ENCODE peak calls at places on chromosomes 6 and 20, in five cellular contexts. R, J, W, T and P are unnamed samples.

GRCh38 chr20:52832151-52832550 is 140.0 kb upstream of the TSHZ2 start:
- DNase-seq in J (no peak), R (no peak), T (no peak), W (no peak), P (no peak)

GRCh38 chr6:89566930-89567634 is 71.5 kb downstream of the LYRM2 start:
- DNase-seq in W (no peak), J (no peak), T (no peak), R (no peak), P (no peak)

GRCh38 chr6:11251553-11252358 is 19.3 kb upstream of the NEDD9 start:
- DNase-seq in T (peak; percentile 81), J (peak; percentile 47), W (peak; percentile 92), R (no peak), P (peak; percentile 55)

GRCh38 chr20:9241721-9242427 is 173.0 kb downstream of the PLCB4 start:
- DNase-seq in R (no peak), T (no peak), J (no peak), W (no peak), P (peak; percentile 13)

GRCh38 chr20:43409041-43409913 is 48.4 kb upstream of the SRSF6 start:
- DNase-seq in W (peak; percentile 38), J (peak; percentile 39), R (no peak), T (no peak), P (no peak)

GRCh38 chr20:41526327-41526726 is 91.8 kb downstream of the CHD6 start:
- DNase-seq in R (no peak), W (no peak), T (no peak), J (no peak), P (no peak)

GRCh38 chr20:58019850-58020625 is 208.4 kb downstream of the ANKRD60 start:
- DNase-seq in T (peak; percentile 4), J (no peak), W (no peak), R (no peak), P (no peak)

GRCh38 chr6:31834704-31835375 is 7.3 kb downstream of the HSPA1B start:
- DNase-seq in W (peak; percentile 83), J (peak; percentile 87), R (peak; percentile 82), T (peak; percentile 74), P (peak; percentile 69)

GRCh38 chr20:15654208-15654649 is 919.0 kb downstream of the KIF16B start:
- DNase-seq in R (no peak), J (peak; percentile 24), T (peak; percentile 46), W (peak; percentile 63), P (peak; percentile 39)

GRCh38 chr6:4225207-4225872 is 90.0 kb upstream of the ECI2 start:
- DNase-seq in R (no peak), W (no peak), J (no peak), T (no peak), P (no peak)

GRCh38 chr20:63740070-63740500 is 509 bp downstream of the SLC2A4RG start:
- DNase-seq in W (peak; percentile 15), T (peak; percentile 29), R (no peak), J (peak; percentile 87), P (peak; percentile 33)

GRCh38 chr20:10388571-10388970 is 45.5 kb downstream of the MKKS start:
- DNase-seq in T (no peak), R (no peak), J (no peak), W (no peak), P (no peak)

GRCh38 chr20:35704514-35705261 is 5.5 kb downstream of the ROMO1 start:
- DNase-seq in T (no peak), W (no peak), R (no peak), J (no peak), P (no peak)

GRCh38 chr6:82906489-82906888 is 159.2 kb downstream of the UBE3D start:
- DNase-seq in W (peak; percentile 17), R (no peak), J (no peak), T (no peak), P (no peak)

GRCh38 chr6:122996797-122997520 is 924 bp downstream of the CLVS2 start:
- DNase-seq in R (no peak), W (no peak), J (peak; percentile 60), T (no peak), P (no peak)

GRCh38 chr6:48973486-48973885 is 489.6 kb downstream of the MMUT start:
- DNase-seq in J (no peak), W (no peak), T (no peak), R (no peak), P (no peak)

GRCh38 chr20:62209850-62210495 is 10.1 kb downstream of the HRH3 start:
- DNase-seq in T (no peak), W (no peak), J (peak; percentile 58), R (no peak), P (no peak)

GRCh38 chr6:8736046-8736877 is 300.9 kb upstream of the SLC35B3 start:
- DNase-seq in J (no peak), R (no peak), W (no peak), T (no peak), P (no peak)

GRCh38 chr6:8743146-8743745 is 307.9 kb upstream of the SLC35B3 start:
- DNase-seq in R (no peak), W (no peak), J (no peak), T (peak; percentile 21), P (no peak)

GRCh38 chr6:8738951-8739350 is 303.6 kb upstream of the SLC35B3 start:
- DNase-seq in R (no peak), W (no peak), T (no peak), J (no peak), P (no peak)

DNA sequence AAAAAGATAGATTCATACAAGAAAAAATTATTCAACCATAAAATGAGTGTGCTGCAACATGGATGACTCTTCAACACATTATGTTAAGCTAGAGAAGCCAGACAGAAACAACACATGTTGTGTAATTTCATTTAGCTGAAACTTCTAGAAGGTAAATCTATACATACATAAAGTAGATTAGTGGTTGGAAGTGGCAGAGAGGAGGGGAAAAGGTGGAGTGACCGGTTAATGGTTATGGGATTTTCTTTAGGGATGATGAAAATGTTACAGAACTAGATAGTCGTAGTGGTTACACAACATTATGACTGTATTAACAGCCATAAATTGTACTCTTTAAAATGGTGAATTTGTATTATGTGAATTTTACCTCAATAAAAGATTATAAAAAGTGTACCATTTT is 304.1 kb upstream of the SLC35B3 start:
- DNase-seq in T (no peak), J (no peak), R (no peak), W (no peak), P (no peak)
- H3K9me3 ChIP-seq in T (no peaks in the 10 kb centered on the region), J (no peaks in the 10 kb centered on the region), R (no peaks in the 10 kb centered on the region), W (peaks cover 2% of the 10 kb centered on the region), P (no peaks in the 10 kb centered on the region)

GRCh38 chr20:39888310-39888709 is 800.7 kb downstream of the MAFB start:
- DNase-seq in W (no peak), J (no peak), T (no peak), R (no peak), P (no peak)

GRCh38 chr20:39897058-39897457 is 792.0 kb downstream of the MAFB start:
- DNase-seq in W (no peak), R (no peak), J (no peak), T (no peak), P (no peak)

GRCh38 chr20:39890697-39891096 is 798.3 kb downstream of the MAFB start:
- DNase-seq in R (no peak), J (no peak), W (no peak), T (no peak), P (no peak)

GRCh38 chr20:39897781-39898466 is 791.1 kb downstream of the MAFB start:
- DNase-seq in J (no peak), T (peak; percentile 36), R (no peak), W (no peak), P (no peak)

GRCh38 chr20:39893013-39893685 is 795.9 kb downstream of the MAFB start:
- DNase-seq in W (no peak), R (no peak), J (no peak), T (no peak), P (no peak)
- H3K9me3 ChIP-seq in W (no peaks in the 10 kb centered on the region), R (no peaks in the 10 kb centered on the region), J (no peaks in the 10 kb centered on the region), T (no peaks in the 10 kb centered on the region), P (no peaks in the 10 kb centered on the region)

DNA sequence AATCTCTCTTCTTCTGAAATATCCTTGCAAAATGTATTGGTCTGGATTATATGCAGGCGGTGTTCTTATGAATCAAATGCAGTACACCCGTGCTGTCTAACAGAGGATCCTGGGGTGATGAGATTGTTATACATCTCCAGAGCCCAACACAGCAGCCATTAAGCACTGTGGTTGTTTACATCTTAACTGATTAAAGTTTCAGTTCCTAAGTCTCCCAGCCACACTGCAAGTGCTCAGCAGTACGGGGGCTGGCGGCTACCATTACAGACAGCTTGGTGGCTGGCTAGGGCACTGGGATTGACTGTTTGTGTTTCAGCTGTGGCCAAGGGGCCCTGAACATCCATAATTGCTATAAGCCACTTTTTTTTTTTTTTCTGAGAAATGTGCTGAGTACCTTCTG is 7.1 kb downstream of the UNC93A start:
- DNase-seq in R (no peak), J (no peak), T (no peak), W (no peak), P (no peak)
- H3K9me3 ChIP-seq in R (no peaks in the 10 kb centered on the region), J (no peaks in the 10 kb centered on the region), T (no peaks in the 10 kb centered on the region), W (no peaks in the 10 kb centered on the region), P (no peaks in the 10 kb centered on the region)

GRCh38 chr6:98941319-98941718 is 6.4 kb downstream of the FBXL4 start:
- DNase-seq in J (no peak), R (no peak), T (no peak), W (no peak), P (no peak)
- H3K9me3 ChIP-seq in J (peaks cover 6% of the 10 kb centered on the region), R (no peaks in the 10 kb centered on the region), T (no peaks in the 10 kb centered on the region), W (no peaks in the 10 kb centered on the region), P (no peaks in the 10 kb centered on the region)

GRCh38 chr20:64766-65322 is 22.6 kb upstream of the DEFB125 start:
- DNase-seq in W (no peak), T (no peak), R (no peak), J (no peak), P (no peak)
- H3K9me3 ChIP-seq in W (no peaks in the 10 kb centered on the region), T (no peaks in the 10 kb centered on the region), R (no peaks in the 10 kb centered on the region), J (no peaks in the 10 kb centered on the region), P (no peaks in the 10 kb centered on the region)

DNA sequence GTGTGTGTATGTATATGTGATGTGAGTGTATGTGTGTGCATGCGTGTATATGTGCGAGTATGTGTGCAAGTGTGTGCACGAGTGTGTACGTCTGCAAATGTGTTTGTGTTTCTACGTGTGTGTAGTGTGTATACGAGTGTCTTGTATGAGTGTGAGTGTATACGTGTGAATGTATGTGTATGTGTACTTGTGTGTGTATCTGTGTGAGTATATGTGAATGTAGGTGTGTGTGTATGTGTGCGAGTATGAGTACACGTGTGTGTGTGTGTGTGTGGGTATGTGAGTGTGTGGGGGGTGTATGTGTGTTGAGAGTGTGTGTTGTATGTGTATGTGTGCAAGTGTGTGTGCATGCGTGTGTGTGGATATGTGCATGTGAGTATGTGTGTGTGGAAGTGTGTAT is 602.0 kb upstream of the CDH4 start:
- DNase-seq in J (no peak), W (no peak), T (no peak), R (no peak), P (no peak)
- H3K9me3 ChIP-seq in J (no peaks in the 10 kb centered on the region), W (peaks cover 13% of the 10 kb centered on the region), T (no peaks in the 10 kb centered on the region), R (no peaks in the 10 kb centered on the region), P (no peaks in the 10 kb centered on the region)

GRCh38 chr6:163744256-163744925 is 329.9 kb downstream of the QKI start:
- DNase-seq in W (no peak), J (no peak), T (no peak), R (no peak), P (no peak)
- H3K9me3 ChIP-seq in W (no peaks in the 10 kb centered on the region), J (no peaks in the 10 kb centered on the region), T (no peaks in the 10 kb centered on the region), R (no peaks in the 10 kb centered on the region), P (no peaks in the 10 kb centered on the region)

GRCh38 chr6:167679791-167680604 is 146.7 kb upstream of the AFDN start:
- DNase-seq in W (no peak), T (no peak), R (no peak), J (no peak), P (no peak)
- H3K9me3 ChIP-seq in W (no peaks in the 10 kb centered on the region), T (no peaks in the 10 kb centered on the region), R (no peaks in the 10 kb centered on the region), J (no peaks in the 10 kb centered on the region), P (no peaks in the 10 kb centered on the region)